ENCODE peak calls at places on chromosomes 16 and 17, in four cellular contexts. P is thoracic aorta, N is upper lobe of right lung, Y is mesothelial cell of epicardium. U is an unnamed sample.

GRCh38 chr17:50209133-50209471 is 7.7 kb upstream of the COL1A1 start:
- DNase-seq in N (no peak), Y (no peak), P (no peak), U (no peak)

GRCh38 chr16:84732674-84733352 is 33.0 kb downstream of the USP10 start:
- DNase-seq in N (no peak), P (no peak), Y (no peak), U (no peak)

GRCh38 chr17:74725111-74725510 is 11.9 kb upstream of the RAB37 start:
- DNase-seq in Y (no peak), P (no peak), N (peak), U (no peak)

GRCh38 chr17:8122391-8122922 is 1.4 kb downstream of the HES7 start:
- DNase-seq in P (no peak), Y (no peak), N (no peak), U (no peak)

GRCh38 chr17:1766382-1767135 is 4.7 kb downstream of the SERPINF1 start:
- DNase-seq in P (no peak), N (no peak), Y (no peak), U (no peak)

GRCh38 chr17:12821376-12821940 is 32.2 kb downstream of the ARHGAP44 start:
- DNase-seq in P (no peak), N (no peak), Y (no peak), U (no peak)

GRCh38 chr16:74730049-74730683 is 29.5 kb upstream of the MLKL start:
- DNase-seq in P (no peak), N (no peak), Y (no peak), U (no peak)

GRCh38 chr17:74089869-74090464 is 113.5 kb upstream of the RPL38 start:
- DNase-seq in P (no peak), Y (no peak), N (peak), U (no peak)

GRCh38 chr16:26391833-26392232 is 674.9 kb upstream of the C16orf82 start:
- DNase-seq in Y (no peak), P (no peak), N (no peak), U (no peak)

GRCh38 chr17:50721194-50722010 is 2.0 kb downstream of the LUC7L3 start:
- DNase-seq in N (no peak), Y (no peak), P (no peak), U (no peak)

GRCh38 chr17:1461193-1461944 is 5.3 kb upstream of the CRK start:
- DNase-seq in N (no peak), Y (no peak), P (no peak), U (no peak)

GRCh38 chr16:3954411-3954921 is 74.0 kb upstream of the CREBBP start:
- DNase-seq in Y (no peak), P (no peak), N (peak), U (no peak)

GRCh38 chr17:56973520-56973919 is 4.4 kb upstream of the SCPEP1 start:
- DNase-seq in Y (no peak), P (no peak), N (no peak), U (no peak)

GRCh38 chr16:11674818-11675560 is 6.7 kb downstream of the SNN start:
- DNase-seq in N (no peak), P (no peak), Y (no peak), U (no peak)

GRCh38 chr17:19703106-19703775 is 13.1 kb downstream of the SLC47A2 start:
- DNase-seq in N (peak), P (no peak), Y (no peak), U (no peak)

GRCh38 chr17:76243826-76244679 is 3.8 kb upstream of the RNF157 start:
- DNase-seq in P (no peak), Y (peak), N (no peak), U (no peak)

GRCh38 chr17:75526555-75527270 is 1.2 kb downstream of the LLGL2 start:
- DNase-seq in Y (no peak), P (no peak), N (no peak), U (no peak)

DNA sequence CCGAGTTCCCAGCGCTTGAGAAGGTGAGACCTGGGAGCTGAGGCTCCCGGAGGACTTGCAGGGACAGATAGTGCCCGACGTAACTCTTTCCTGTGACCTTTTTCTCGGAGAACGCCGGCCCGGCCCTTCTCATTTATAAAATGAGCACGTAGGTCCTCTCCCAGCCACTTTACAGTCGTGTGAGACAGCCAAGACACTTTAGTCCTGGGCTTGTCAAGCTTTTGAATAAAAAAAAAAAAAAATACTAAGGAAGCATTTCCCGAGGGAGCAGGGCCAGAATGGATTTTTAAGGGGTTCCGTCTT is 241 bp downstream of the DRC3 start:
- DNase-seq in P (no peak), N (no peak), Y (no peak), U (no peak)
- TF ChIP-seq CTCF in P (no peak), N (no peak), Y (no peak), U (no peak)

GRCh38 chr16:66278604-66279262 is 87.8 kb upstream of the CDH5 start:
- DNase-seq in N (no peak), P (no peak), Y (no peak), U (no peak)
- TF ChIP-seq CTCF in N (no peak), P (no peak), Y (no peak), U (no peak)

GRCh38 chr16:30046588-30046987 is 15.5 kb upstream of the TLCD3B start:
- DNase-seq in N (no peak), P (no peak), Y (no peak), U (no peak)

GRCh38 chr16:30052671-30053372 is 12.7 kb upstream of the ALDOA start:
- DNase-seq in P (peak), N (peak), Y (peak), U (peak)

GRCh38 chr16:30051518-30051917 is 14.0 kb upstream of the ALDOA start:
- DNase-seq in P (no peak), N (no peak), Y (no peak), U (no peak)

GRCh38 chr16:30053376-30054015 is 12.1 kb upstream of the ALDOA start:
- DNase-seq in N (no peak), Y (no peak), P (no peak), U (no peak)

GRCh38 chr16:30049871-30050270 is 15.7 kb upstream of the ALDOA start:
- DNase-seq in N (no peak), Y (no peak), P (no peak), U (no peak)
- TF ChIP-seq CTCF in N (no peak), Y (no peak), P (no peak), U (no peak)

DNA sequence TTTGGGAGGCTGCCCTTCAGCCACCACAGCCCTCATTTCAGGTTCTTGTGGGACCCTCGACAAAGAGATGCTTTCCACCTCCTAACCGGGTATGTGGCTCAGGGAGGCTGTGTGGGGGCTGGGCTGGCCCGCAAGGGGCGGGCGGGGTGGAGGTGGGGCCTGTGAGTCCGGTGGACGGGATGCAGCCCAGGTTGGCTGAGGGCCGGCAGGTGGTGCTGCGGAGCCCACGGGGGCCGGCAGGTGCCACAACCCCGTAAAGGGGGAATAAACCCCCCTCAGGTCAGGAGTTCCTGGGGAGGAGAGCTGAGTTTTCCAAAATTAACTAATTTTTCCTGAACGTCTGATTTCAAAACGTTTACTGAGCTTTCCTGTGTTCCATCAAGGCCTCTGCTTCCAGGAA is 4.9 kb upstream of the CIAO3 start:
- DNase-seq in P (no peak), N (peak), Y (no peak), U (no peak)
- TF ChIP-seq CTCF in P (no peak), N (peak), Y (peak), U (peak)

GRCh38 chr16:85759631-85760419 is 8.9 kb upstream of the C16orf74 start:
- DNase-seq in P (no peak), N (peak), Y (no peak), U (no peak)
- TF ChIP-seq CTCF in P (no peak), N (peak), Y (peak), U (peak)

DNA sequence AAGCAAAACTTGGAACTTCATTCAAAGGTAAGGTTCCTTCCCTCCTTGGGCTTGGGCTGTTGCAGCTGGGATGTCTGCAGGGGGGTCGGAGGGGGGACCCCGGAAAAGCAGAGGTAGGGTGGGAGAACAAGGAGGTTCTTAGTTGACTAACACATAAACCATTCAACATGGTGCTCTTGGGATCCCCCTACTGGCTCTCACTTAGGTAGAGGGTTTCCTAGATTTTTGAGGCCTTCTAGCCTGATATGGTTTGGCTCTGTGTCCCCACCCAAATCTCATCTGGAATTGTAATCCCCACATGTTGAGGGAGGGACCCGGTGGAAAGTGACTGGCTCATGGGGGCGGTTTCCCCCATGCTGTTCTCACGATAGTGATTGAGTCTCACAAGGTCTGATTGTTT is 93.9 kb downstream of the RGS9 start:
- DNase-seq in Y (no peak), N (no peak), P (no peak), U (no peak)
- TF ChIP-seq CTCF in Y (no peak), N (no peak), P (no peak), U (no peak)

DNA sequence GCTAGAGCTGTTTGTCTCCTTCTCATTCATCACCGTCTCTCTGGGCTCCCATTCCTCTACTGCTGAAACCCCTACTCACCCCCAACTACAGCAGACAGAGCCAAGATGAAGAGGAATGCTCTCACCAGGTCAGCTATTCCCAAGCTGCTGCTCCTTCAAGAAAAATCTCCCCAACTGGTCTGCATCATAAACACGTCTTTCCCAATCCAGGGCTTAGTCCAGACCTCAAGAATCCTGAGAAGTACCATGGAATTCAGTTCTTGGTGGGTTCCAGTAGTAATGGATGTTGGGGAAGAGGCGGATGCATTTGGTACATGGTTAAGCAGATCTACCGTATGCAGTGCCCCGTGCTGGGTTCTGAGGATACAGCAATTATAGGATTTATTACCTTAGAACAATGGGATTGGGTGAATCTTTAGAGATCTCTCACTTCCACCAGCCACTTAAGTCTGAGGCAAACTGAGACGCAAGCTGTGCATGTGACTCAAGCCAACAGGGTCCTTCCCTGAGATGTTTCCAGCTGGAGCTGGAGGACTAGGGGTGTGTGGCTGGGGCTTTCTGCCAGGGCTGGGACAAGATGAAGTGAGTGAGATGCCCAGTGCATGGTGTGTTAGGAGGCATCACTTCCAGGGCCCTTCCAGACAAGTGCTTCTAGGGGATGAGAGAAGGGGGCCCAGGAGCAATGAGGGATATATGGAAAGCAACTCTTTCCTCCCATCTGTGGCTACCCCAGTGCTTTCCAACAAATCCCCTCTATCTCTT is 232.7 kb upstream of the CDH5 start:
- DNase-seq in N (no peak), Y (no peak), P (no peak), U (no peak)
- TF ChIP-seq CTCF in N (no peak), Y (no peak), P (no peak), U (no peak)

GRCh38 chr17:39153541-39154111 is 2.2 kb upstream of the PLXDC1 start:
- DNase-seq in Y (peak), P (peak), N (peak), U (peak)

GRCh38 chr17:39150104-39150634 is 1.3 kb downstream of the PLXDC1 start:
- DNase-seq in P (no peak), Y (no peak), N (no peak), U (no peak)

GRCh38 chr17:39152134-39152884 is 872 bp upstream of the PLXDC1 start:
- DNase-seq in P (no peak), Y (peak), N (no peak), U (no peak)

GRCh38 chr17:39151680-39152058 is 232 bp upstream of the PLXDC1 start:
- DNase-seq in N (peak), P (no peak), Y (no peak), U (no peak)

GRCh38 chr17:39150795-39151679 is at the start of gene PLXDC1:
- DNase-seq in P (no peak), N (peak), Y (peak), U (no peak)
- TF ChIP-seq CTCF in P (no peak), N (no peak), Y (no peak), U (no peak)

U was measured in AG09319.